ENCODE peak calls at places on chromosomes 2 and 18, in six cellular contexts. W is PC-3, Y is Panc1, T is heart left ventricle, N is pancreas, F is A549. I is an unnamed sample.

GRCh38 chr18:58234359-58234741 is 190.3 kb downstream of the NEDD4L start:
- ATAC-seq in W (no peak), Y (no peak), T (no peak), N (no peak), F (no peak), I (no peak)

GRCh38 chr2:36371070-36371962 is 15.7 kb downstream of the CRIM1 start:
- ATAC-seq in W (peak; percentile 40), Y (peak; percentile 46), T (peak; percentile 3), N (peak; percentile 47), F (peak; percentile 16), I (no peak)

GRCh38 chr2:19785432-19785831 is 116.4 kb downstream of the TTC32 start:
- ATAC-seq in W (no peak), Y (no peak), T (peak; percentile 93), N (no peak), F (no peak), I (no peak)

GRCh38 chr2:201854221-201854801 is 48.0 kb downstream of the CDK15 start:
- ATAC-seq in W (peak; percentile 92), Y (peak; percentile 86), T (no peak), N (no peak), F (peak; percentile 70), I (no peak)

GRCh38 chr2:159793265-159793664 is 4.7 kb downstream of the CD302 start:
- ATAC-seq in W (no peak), Y (no peak), T (no peak), N (no peak), F (no peak), I (no peak)

GRCh38 chr18:59232309-59233016 is 12.5 kb downstream of the GRP start:
- ATAC-seq in W (no peak), Y (no peak), T (peak; percentile 31), N (no peak), F (no peak), I (no peak)

GRCh38 chr2:157256621-157257020 is 884 bp upstream of the GALNT5 start:
- ATAC-seq in W (no peak), Y (no peak), T (no peak), N (no peak), F (no peak), I (no peak)

GRCh38 chr2:156589381-156590079 is 153.4 kb downstream of the GPD2 start:
- ATAC-seq in W (peak; percentile 76), Y (peak; percentile 82), T (peak; percentile 55), N (peak; percentile 90), F (peak; percentile 89), I (peak; percentile 62)

GRCh38 chr2:18662689-18663088 is 73.3 kb upstream of the NT5C1B start:
- ATAC-seq in W (peak; percentile 79), Y (no peak), T (no peak), N (no peak), F (no peak), I (no peak)

GRCh38 chr18:11883153-11883552 is 25.0 kb downstream of the MPPE1 start:
- ATAC-seq in W (peak; percentile 62), Y (no peak), T (peak; percentile 31), N (no peak), F (no peak), I (no peak)

GRCh38 chr2:177902395-177903160 is 170.0 kb downstream of the PDE11A start:
- ATAC-seq in W (no peak), Y (no peak), T (peak; percentile 80), N (no peak), F (no peak), I (no peak)

DNA sequence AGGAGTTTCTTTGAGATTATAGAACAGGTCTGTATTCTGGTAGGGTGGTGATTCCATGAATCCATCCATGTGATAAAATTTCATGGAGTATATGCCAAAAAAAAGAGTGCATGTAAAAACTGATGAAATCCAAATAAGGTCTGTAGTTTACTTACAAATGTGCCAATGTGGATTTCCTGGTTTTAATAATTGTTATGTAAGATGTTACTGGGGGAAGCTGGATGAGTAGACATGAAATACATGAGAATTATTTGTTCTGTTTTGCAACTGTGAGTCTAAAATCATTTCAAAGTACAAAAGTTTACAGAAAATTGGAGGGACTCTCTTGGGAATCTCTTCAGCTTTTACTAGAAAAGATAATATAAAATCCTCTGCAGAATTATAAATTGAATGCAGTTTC is 23.7 kb upstream of the TMEM214 start:
- ATAC-seq in W (no peak), Y (no peak), T (no peak), N (no peak), F (no peak), I (no peak)
- H3K4me1 ChIP-seq in W (peaks cover 24% of the 10 kb centered on the region), Y (peaks cover 11% of the 10 kb centered on the region), T (no peaks in the 10 kb centered on the region), N (no peaks in the 10 kb centered on the region), F (peaks cover 27% of the 10 kb centered on the region), I (no peaks in the 10 kb centered on the region)

GRCh38 chr2:79101024-79101423 is 13.2 kb upstream of the REG1B start:
- ATAC-seq in W (no peak), Y (no peak), T (no peak), N (no peak), F (no peak), I (no peak)

GRCh38 chr2:79100301-79100700 is 12.5 kb upstream of the REG1B start:
- ATAC-seq in W (no peak), Y (no peak), T (no peak), N (peak; percentile 49), F (no peak), I (no peak)

GRCh38 chr2:79103199-79103598 is 15.4 kb upstream of the REG1B start:
- ATAC-seq in W (no peak), Y (no peak), T (no peak), N (no peak), F (no peak), I (no peak)

GRCh38 chr2:79105259-79105658 is 15.0 kb upstream of the REG1A start:
- ATAC-seq in W (no peak), Y (no peak), T (no peak), N (no peak), F (no peak), I (no peak)
- H3K4me1 ChIP-seq in W (no peaks in the 10 kb centered on the region), Y (no peaks in the 10 kb centered on the region), T (no peaks in the 10 kb centered on the region), N (peaks cover 14% of the 10 kb centered on the region), F (no peaks in the 10 kb centered on the region), I (no peaks in the 10 kb centered on the region)

GRCh38 chr18:79985172-79985571 is 3.2 kb downstream of the TXNL4A start:
- ATAC-seq in W (no peak), Y (no peak), T (no peak), N (no peak), F (no peak), I (no peak)

GRCh38 chr18:79983253-79983652 is 5.1 kb downstream of the TXNL4A start:
- ATAC-seq in W (no peak), Y (no peak), T (no peak), N (peak; percentile 22), F (no peak), I (no peak)

GRCh38 chr18:79980585-79980984 is 7.8 kb downstream of the TXNL4A start:
- ATAC-seq in W (no peak), Y (no peak), T (no peak), N (no peak), F (no peak), I (no peak)

GRCh38 chr18:79983793-79984192 is 4.6 kb downstream of the TXNL4A start:
- ATAC-seq in W (no peak), Y (no peak), T (no peak), N (no peak), F (no peak), I (no peak)

DNA sequence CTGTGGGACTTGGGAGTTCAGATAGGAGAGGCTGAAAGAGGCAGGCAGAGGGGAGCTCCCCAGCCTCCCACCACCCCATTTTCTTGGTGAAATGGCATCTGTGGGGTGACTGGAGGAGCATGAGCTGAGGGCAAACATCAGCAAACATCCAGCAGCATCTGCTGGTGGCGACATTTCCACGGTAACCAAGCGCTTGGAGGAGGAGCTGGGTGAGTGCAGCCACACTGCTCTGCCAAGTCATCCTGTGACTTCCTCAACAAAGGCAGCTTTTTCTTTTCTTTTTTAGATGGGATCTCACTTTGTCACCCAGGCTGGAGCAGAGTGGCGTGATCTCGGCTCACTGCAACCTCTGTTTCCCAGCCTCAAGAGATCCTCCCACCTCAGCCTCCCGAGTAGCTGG is 5.6 kb downstream of the TXNL4A start:
- ATAC-seq in W (no peak), Y (no peak), T (no peak), N (peak; percentile 38), F (no peak), I (no peak)
- H3K4me1 ChIP-seq in W (peaks cover 9% of the 10 kb centered on the region), Y (peaks cover 27% of the 10 kb centered on the region), T (peaks cover 19% of the 10 kb centered on the region), N (peaks cover 11% of the 10 kb centered on the region), F (peaks cover 13% of the 10 kb centered on the region), I (peaks cover 15% of the 10 kb centered on the region)

GRCh38 chr2:231183851-231184250 is 14.6 kb upstream of the ARMC9 start:
- ATAC-seq in W (no peak), Y (no peak), T (no peak), N (no peak), F (no peak), I (no peak)
- H3K4me1 ChIP-seq in W (peaks cover 13% of the 10 kb centered on the region), Y (peaks cover 32% of the 10 kb centered on the region), T (peaks cover 9% of the 10 kb centered on the region), N (no peaks in the 10 kb centered on the region), F (peaks cover 13% of the 10 kb centered on the region), I (peaks cover 25% of the 10 kb centered on the region)

DNA sequence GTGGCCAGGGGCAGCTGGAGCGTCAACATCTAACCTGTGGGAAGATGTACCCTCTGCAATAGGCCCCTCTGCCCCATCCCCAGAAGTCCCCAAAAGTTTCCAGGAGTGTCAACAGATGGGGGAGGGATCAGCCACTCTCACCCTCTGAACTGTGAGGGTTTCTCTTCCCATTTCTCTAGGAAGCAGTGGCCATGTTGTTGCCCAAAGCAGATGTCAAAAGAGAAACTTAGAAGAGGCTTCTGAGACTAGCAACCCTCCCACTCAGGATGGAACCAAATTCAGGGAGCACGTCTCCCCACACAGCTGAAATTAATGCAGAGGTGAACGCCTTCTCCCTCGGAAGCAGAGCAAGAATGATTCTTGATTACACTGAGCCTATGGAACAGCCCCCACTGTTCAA is 70.3 kb downstream of the ARL4C start:
- ATAC-seq in W (no peak), Y (no peak), T (no peak), N (no peak), F (no peak), I (no peak)
- H3K4me1 ChIP-seq in W (peaks cover 34% of the 10 kb centered on the region), Y (peaks cover 17% of the 10 kb centered on the region), T (peaks cover 4% of the 10 kb centered on the region), N (no peaks in the 10 kb centered on the region), F (peaks cover 41% of the 10 kb centered on the region), I (no peaks in the 10 kb centered on the region)

DNA sequence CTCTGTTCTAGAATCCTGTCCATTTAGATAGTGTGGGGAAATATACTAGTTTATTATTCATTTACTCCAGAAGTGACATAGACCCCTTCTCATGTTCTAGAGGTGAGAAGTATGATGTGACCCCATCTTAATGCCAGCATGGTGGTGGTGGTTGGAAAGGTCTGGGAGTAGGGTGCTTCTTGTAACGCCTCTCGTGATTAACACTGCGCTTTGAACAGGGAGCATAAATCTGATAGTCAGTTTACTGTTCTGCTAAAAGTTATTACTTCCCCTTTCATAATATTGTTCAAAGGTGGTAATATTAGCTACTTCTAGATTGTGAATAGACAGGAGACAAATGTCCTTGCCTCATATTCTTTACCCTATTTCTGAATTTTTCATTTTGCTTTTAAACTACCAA is 35.6 kb downstream of the EHBP1 start:
- ATAC-seq in W (no peak), Y (no peak), T (no peak), N (no peak), F (no peak), I (no peak)
- H3K4me1 ChIP-seq in W (no peaks in the 10 kb centered on the region), Y (no peaks in the 10 kb centered on the region), T (peaks cover 3% of the 10 kb centered on the region), N (no peaks in the 10 kb centered on the region), F (peaks cover 93% of the 10 kb centered on the region), I (no peaks in the 10 kb centered on the region)

I was measured in gastroesophageal sphincter.